ENCODE peak calls at places on chromosome 11, in four cellular contexts. One of them, this sample, is unnamed.

GRCh38 chr11:315051-315481 is 1.2 kb downstream of the IFITM1 start:
- DNase-seq in transverse colon: no peak
- DNase-seq in COR-L47: no peak
- DNase-seq in neural crest cell: no peak
- DNase-seq in this sample: no peak

GRCh38 chr11:10605941-10606381 is 37.5 kb upstream of the LYVE1 start:
- DNase-seq in transverse colon: peak; percentile 49
- DNase-seq in neural crest cell: peak; percentile 20
- DNase-seq in COR-L47: no peak
- DNase-seq in this sample: peak; percentile 34

GRCh38 chr11:121721961-121722360 is 269.2 kb upstream of the SORL1-AS1 start:
- DNase-seq in neural crest cell: no peak
- DNase-seq in transverse colon: no peak
- DNase-seq in COR-L47: no peak
- DNase-seq in this sample: no peak

GRCh38 chr11:123461164-123461563 is 31.1 kb downstream of the GRAMD1B start:
- DNase-seq in neural crest cell: no peak
- DNase-seq in transverse colon: no peak
- DNase-seq in COR-L47: no peak
- DNase-seq in this sample: no peak

GRCh38 chr11:117870176-117870952 is 6.1 kb downstream of the FXYD6 start:
- DNase-seq in COR-L47: peak; percentile 87
- DNase-seq in neural crest cell: no peak
- DNase-seq in transverse colon: no peak
- DNase-seq in this sample: no peak

GRCh38 chr11:77851513-77851912 is 30.6 kb downstream of the AAMDC start:
- DNase-seq in neural crest cell: no peak
- DNase-seq in COR-L47: no peak
- DNase-seq in transverse colon: no peak
- DNase-seq in this sample: no peak

GRCh38 chr11:103644676-103645075 is 391.8 kb upstream of the DDI1 start:
- DNase-seq in transverse colon: no peak
- DNase-seq in neural crest cell: no peak
- DNase-seq in COR-L47: no peak
- DNase-seq in this sample: no peak

GRCh38 chr11:114036156-114036811 is 23.2 kb upstream of the ZBTB16 start:
- DNase-seq in neural crest cell: peak; percentile 86
- DNase-seq in COR-L47: no peak
- DNase-seq in transverse colon: peak; percentile 88
- DNase-seq in this sample: peak; percentile 86

GRCh38 chr11:60767388-60767811 is 10.7 kb downstream of the MS4A15 start:
- DNase-seq in COR-L47: no peak
- DNase-seq in neural crest cell: peak; percentile 17
- DNase-seq in transverse colon: no peak
- DNase-seq in this sample: no peak